ENCODE peak calls at places on chromosome 12, in nine cellular contexts. F is HAP-1, O is RCC 7860, K is stomach, P is sigmoid colon, I is substantia nigra, B is progenitor cell of endocrine pancreas, W is AG09319, S is DMS 273 treated with DMSO at 0.1 percent for 48 hours. Z is an unnamed sample.
A peak's percentile ranks its signal among the peaks of the same experiment; 100 is the strongest.

GRCh38 chr12:4849024-4849594 is 60.6 kb upstream of the KCNA1 start:
- DNase-seq in I (no peak), W (no peak), O (peak; percentile 18), F (peak; percentile 55), B (no peak), P (no peak), K (no peak), S (no peak), Z (no peak)

GRCh38 chr12:60930146-60930545 is 1330.1 kb upstream of the USP15 start:
- DNase-seq in I (no peak), W (no peak), P (no peak), S (no peak), K (no peak), O (no peak), B (no peak), F (no peak), Z (no peak)

GRCh38 chr12:3456809-3457208 is 34.2 kb upstream of the PRMT8 start:
- DNase-seq in K (no peak), P (no peak), O (no peak), W (no peak), F (peak; percentile 19), I (no peak), B (no peak), S (no peak), Z (no peak)

GRCh38 chr12:6691473-6691872 is 2.3 kb upstream of the ZNF384 start:
- DNase-seq in P (no peak), S (no peak), B (no peak), W (no peak), O (peak; percentile 33), F (no peak), I (no peak), K (no peak), Z (peak; percentile 30)

GRCh38 chr12:131703161-131703560 is 7.7 kb upstream of the SFSWAP start:
- DNase-seq in K (no peak), P (no peak), I (no peak), F (no peak), W (no peak), O (no peak), S (no peak), B (no peak), Z (no peak)

GRCh38 chr12:71865166-71865713 is 25.7 kb downstream of the TBC1D15 start:
- DNase-seq in B (no peak), K (no peak), S (no peak), I (no peak), F (no peak), O (peak; percentile 31), W (peak; percentile 59), P (no peak), Z (no peak)

GRCh38 chr12:47282206-47282605 is 202.4 kb upstream of the AMIGO2 start:
- DNase-seq in B (no peak), K (no peak), F (no peak), S (no peak), I (no peak), P (no peak), O (no peak), W (no peak), Z (no peak)

GRCh38 chr12:25585021-25585523 is 32.0 kb upstream of the LMNTD1 start:
- DNase-seq in I (no peak), S (no peak), K (no peak), B (no peak), F (no peak), W (peak; percentile 84), P (peak; percentile 80), O (no peak), Z (no peak)

GRCh38 chr12:14185441-14186192 is 179.9 kb upstream of the ATF7IP start:
- DNase-seq in I (no peak), O (no peak), W (no peak), K (peak; percentile 32), P (no peak), B (peak; percentile 38), F (peak; percentile 55), S (peak; percentile 4), Z (no peak)

GRCh38 chr12:15928345-15928744 is 17.2 kb downstream of the DERA start:
- DNase-seq in P (no peak), B (no peak), F (no peak), K (no peak), I (no peak), O (peak; percentile 76), S (no peak), W (peak; percentile 16), Z (no peak)

GRCh38 chr12:5965950-5966383 is 20.9 kb upstream of the ANO2 start:
- DNase-seq in S (no peak), F (peak; percentile 76), W (no peak), O (no peak), B (peak; percentile 61), I (no peak), P (no peak), K (peak; percentile 50), Z (no peak)

GRCh38 chr12:50686406-50686805 is 77.5 kb upstream of the ATF1 start:
- DNase-seq in S (no peak), K (peak; percentile 46), F (no peak), I (no peak), P (no peak), W (no peak), B (no peak), O (no peak), Z (no peak)

GRCh38 chr12:6061661-6062060 is 62.8 kb downstream of the VWF start:
- DNase-seq in K (no peak), F (no peak), B (no peak), O (no peak), I (no peak), P (no peak), S (no peak), W (peak; percentile 64), Z (no peak)

GRCh38 chr12:109757671-109758265 is 44.1 kb downstream of the FAM222A start:
- DNase-seq in O (no peak), K (peak; percentile 15), W (no peak), S (no peak), B (no peak), F (peak; percentile 2), I (no peak), P (peak; percentile 44), Z (no peak)

GRCh38 chr12:66092559-66093269 is 37.8 kb downstream of the LLPH start:
- DNase-seq in O (peak; percentile 37), K (no peak), I (no peak), F (no peak), W (no peak), B (no peak), S (no peak), P (no peak), Z (no peak)

GRCh38 chr12:45050331-45050750 is 558 bp downstream of the DBX2 start:
- DNase-seq in P (no peak), W (no peak), K (no peak), I (no peak), B (no peak), F (peak; percentile 19), O (no peak), S (no peak), Z (no peak)

GRCh38 chr12:132604108-132605054 is 6.0 kb downstream of the LRCOL1 start:
- DNase-seq in P (no peak), I (no peak), F (no peak), O (no peak), S (no peak), B (no peak), W (no peak), K (no peak), Z (peak; percentile 55)